ENCODE peak calls at places on chromosomes 4 and X, in six cellular contexts. A is IMR-90, L is mesendoderm, U is mesenchymal stem cell, N is neuronal stem cell, E is trophoblast cell. P is an unnamed sample.

GRCh38 chrX:74383611-74384010 is 37.7 kb upstream of the SLC16A2 start:
- DNase-seq in A (peak), L (peak), U (peak), N (peak), E (peak), P (peak)

GRCh38 chr4:145679991-145680455 is at the start of gene C4orf51:
- DNase-seq in A (peak), L (peak), U (peak), N (no peak), E (no peak), P (no peak)

GRCh38 chr4:16205298-16206164 is 20.7 kb downstream of the TAPT1 start:
- DNase-seq in A (no peak), L (peak), U (peak), N (no peak), E (peak), P (no peak)

GRCh38 chr4:102196221-102196620 is 149.1 kb downstream of the SLC39A8 start:
- DNase-seq in A (no peak), L (no peak), U (peak), N (no peak), E (no peak), P (no peak)

GRCh38 chrX:23008431-23009099 is 8.8 kb downstream of the DDX53 start:
- DNase-seq in A (peak), L (peak), U (peak), N (no peak), E (peak), P (no peak)

GRCh38 chr4:152817331-152817730 is 37.6 kb downstream of the ARFIP1 start:
- DNase-seq in A (peak), L (no peak), U (no peak), N (no peak), E (peak), P (no peak)

GRCh38 chr4:101970555-101970954 is 180.0 kb downstream of the BANK1 start:
- DNase-seq in A (no peak), L (no peak), U (no peak), N (no peak), E (no peak), P (no peak)

GRCh38 chr4:165540206-165540865 is 161.5 kb downstream of the CPE start:
- DNase-seq in A (no peak), L (no peak), U (no peak), N (no peak), E (no peak), P (no peak)

GRCh38 chrX:12955882-12956703 is 18.8 kb upstream of the TMSB4X start:
- DNase-seq in A (peak), L (peak), U (peak), N (no peak), E (peak), P (no peak)

GRCh38 chrX:94455782-94456181 is 781.8 kb downstream of the FAM133A start:
- DNase-seq in A (no peak), L (peak), U (no peak), N (no peak), E (no peak), P (no peak)

GRCh38 chr4:88672987-88673386 is 24.6 kb downstream of the NAP1L5 start:
- DNase-seq in A (peak), L (peak), U (peak), N (no peak), E (peak), P (peak)

GRCh38 chrX:18828832-18829404 is 121.5 kb downstream of the PPEF1 start:
- DNase-seq in A (no peak), L (no peak), U (peak), N (no peak), E (peak), P (no peak)

GRCh38 chr4:125357675-125358074 is 42.9 kb downstream of the FAT4 start:
- DNase-seq in A (no peak), L (peak), U (no peak), N (peak), E (no peak), P (peak)

GRCh38 chrX:132173647-132174046 is 45.6 kb downstream of the RAP2C start:
- DNase-seq in A (no peak), L (no peak), U (no peak), N (no peak), E (no peak), P (no peak)

GRCh38 chrX:133668225-133668931 is 253.1 kb upstream of the GPC4 start:
- DNase-seq in A (no peak), L (peak), U (no peak), N (no peak), E (no peak), P (no peak)

GRCh38 chr4:41070516-41071281 is 143.6 kb downstream of the APBB2 start:
- DNase-seq in A (peak), L (no peak), U (peak), N (no peak), E (no peak), P (no peak)

GRCh38 chr4:48633657-48634056 is 143.6 kb downstream of the ZAR1 start:
- DNase-seq in A (peak), L (no peak), U (no peak), N (no peak), E (no peak), P (no peak)

GRCh38 chr4:159071178-159071968 is 31.5 kb upstream of the RAPGEF2 start:
- DNase-seq in A (peak), L (peak), U (peak), N (no peak), E (peak), P (peak)

GRCh38 chr4:68476191-68476590 is 28.9 kb downstream of the TMPRSS11E start:
- DNase-seq in A (no peak), L (no peak), U (no peak), N (no peak), E (no peak), P (no peak)

GRCh38 chr4:177480796-177481195 is 38.6 kb upstream of the AGA start:
- DNase-seq in A (peak), L (no peak), U (peak), N (no peak), E (peak), P (no peak)

GRCh38 chr4:102217345-102217744 is 127.9 kb downstream of the SLC39A8 start:
- DNase-seq in A (no peak), L (no peak), U (no peak), N (no peak), E (no peak), P (no peak)

GRCh38 chrX:13552892-13553291 is 16.5 kb upstream of the EGFL6 start:
- DNase-seq in A (no peak), L (no peak), U (no peak), N (no peak), E (no peak), P (no peak)

GRCh38 chrX:110218591-110218990 is 99.3 kb downstream of the AMMECR1 start:
- DNase-seq in A (peak), L (no peak), U (peak), N (no peak), E (peak), P (no peak)

GRCh38 chr4:105944535-105944934 is 49.3 kb downstream of the NPNT start:
- DNase-seq in A (peak), L (no peak), U (no peak), N (no peak), E (peak), P (no peak)

GRCh38 chr4:51851090-51851936 is 8.4 kb downstream of the DCUN1D4 start:
- DNase-seq in A (no peak), L (peak), U (no peak), N (no peak), E (no peak), P (no peak)

GRCh38 chr4:51850294-51850693 is 7.3 kb downstream of the DCUN1D4 start:
- DNase-seq in A (no peak), L (peak), U (no peak), N (no peak), E (no peak), P (no peak)

GRCh38 chr4:51851937-51852290 is 9.0 kb downstream of the DCUN1D4 start:
- DNase-seq in A (no peak), L (no peak), U (no peak), N (no peak), E (no peak), P (no peak)

GRCh38 chr4:51845736-51846135 is 2.8 kb downstream of the DCUN1D4 start:
- DNase-seq in A (no peak), L (no peak), U (no peak), N (no peak), E (peak), P (no peak)

DNA sequence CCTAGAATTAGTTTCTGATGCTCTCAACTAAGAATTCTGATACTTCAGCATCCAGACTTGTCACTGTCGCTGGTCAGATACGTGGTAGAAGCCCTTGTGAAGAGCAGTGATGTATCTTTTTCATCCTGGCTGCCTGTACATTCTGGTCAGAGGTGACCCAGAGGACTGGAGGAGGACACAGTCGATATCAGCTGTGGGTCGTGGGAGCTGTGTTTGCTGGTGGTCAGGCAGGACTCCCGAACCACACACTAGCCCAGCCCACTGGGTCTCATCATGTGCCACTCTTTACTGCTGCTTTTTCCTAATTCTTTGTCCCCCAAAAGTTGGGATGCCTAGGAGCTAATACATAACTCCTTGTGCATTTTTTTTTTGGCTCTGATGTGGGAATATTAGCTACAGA is 6.5 kb downstream of the DCUN1D4 start:
- DNase-seq in A (no peak), L (no peak), U (no peak), N (no peak), E (no peak), P (no peak)
- H2AK5ac ChIP-seq in A (no peak), L (no peak), U (no peak), N (no peak), E (no peak), P (no peak)

DNA sequence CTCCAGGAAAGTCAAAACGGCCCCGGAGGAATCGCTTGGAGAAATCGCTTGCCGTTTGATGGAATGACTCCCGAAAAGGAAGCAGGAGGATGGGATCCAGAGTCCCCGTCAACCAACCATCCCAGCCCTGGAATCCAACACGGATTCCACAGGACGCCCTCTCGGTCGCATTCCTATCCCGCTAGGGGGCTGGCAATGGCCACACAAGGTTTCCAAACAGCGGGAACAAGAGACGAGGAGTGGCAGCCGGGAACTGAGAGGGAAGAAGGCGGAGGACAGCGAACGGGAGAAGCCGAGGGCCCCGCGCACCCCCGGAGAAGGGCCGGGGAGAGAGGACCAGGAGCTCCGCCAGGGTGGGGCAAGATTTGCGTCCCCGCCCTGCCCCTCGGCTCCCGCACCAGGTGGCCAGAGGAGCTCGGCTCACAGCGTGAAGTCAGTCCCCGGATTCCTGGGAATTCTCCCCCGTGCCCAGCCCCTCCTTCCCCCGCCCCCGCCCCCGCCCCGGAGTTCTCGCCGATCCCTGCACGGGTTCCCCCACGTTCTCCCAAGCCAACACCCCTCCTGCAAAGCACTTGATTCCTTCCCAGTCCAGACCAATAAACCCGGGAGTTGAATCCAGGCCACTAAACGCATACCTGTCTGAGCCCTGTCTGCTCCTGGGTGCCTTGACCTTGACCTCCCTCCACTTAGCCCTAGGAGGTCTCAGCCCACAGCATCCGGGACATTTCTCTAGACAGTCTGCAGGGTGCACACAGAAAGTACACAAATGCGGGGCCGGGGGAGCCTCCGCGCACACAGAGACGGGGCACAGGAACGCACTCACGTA is 1.4 kb downstream of the PDZD4 start:
- DNase-seq in A (no peak), L (peak), U (peak), N (peak), E (no peak), P (peak)
- H2AK5ac ChIP-seq in A (no peak), L (no peak), U (no peak), N (no peak), E (no peak), P (no peak)

GRCh38 chr4:3483471-3483921 is 20.4 kb downstream of the DOK7 start:
- DNase-seq in A (no peak), L (no peak), U (peak), N (no peak), E (no peak), P (no peak)

GRCh38 chr4:3484057-3484973 is 21.2 kb downstream of the DOK7 start:
- DNase-seq in A (no peak), L (no peak), U (no peak), N (no peak), E (peak), P (no peak)

GRCh38 chr4:3485882-3486555 is 22.9 kb downstream of the DOK7 start:
- DNase-seq in A (no peak), L (no peak), U (no peak), N (no peak), E (no peak), P (no peak)

GRCh38 chr4:3486556-3487270 is 23.6 kb downstream of the DOK7 start:
- DNase-seq in A (no peak), L (peak), U (no peak), N (no peak), E (no peak), P (no peak)

DNA sequence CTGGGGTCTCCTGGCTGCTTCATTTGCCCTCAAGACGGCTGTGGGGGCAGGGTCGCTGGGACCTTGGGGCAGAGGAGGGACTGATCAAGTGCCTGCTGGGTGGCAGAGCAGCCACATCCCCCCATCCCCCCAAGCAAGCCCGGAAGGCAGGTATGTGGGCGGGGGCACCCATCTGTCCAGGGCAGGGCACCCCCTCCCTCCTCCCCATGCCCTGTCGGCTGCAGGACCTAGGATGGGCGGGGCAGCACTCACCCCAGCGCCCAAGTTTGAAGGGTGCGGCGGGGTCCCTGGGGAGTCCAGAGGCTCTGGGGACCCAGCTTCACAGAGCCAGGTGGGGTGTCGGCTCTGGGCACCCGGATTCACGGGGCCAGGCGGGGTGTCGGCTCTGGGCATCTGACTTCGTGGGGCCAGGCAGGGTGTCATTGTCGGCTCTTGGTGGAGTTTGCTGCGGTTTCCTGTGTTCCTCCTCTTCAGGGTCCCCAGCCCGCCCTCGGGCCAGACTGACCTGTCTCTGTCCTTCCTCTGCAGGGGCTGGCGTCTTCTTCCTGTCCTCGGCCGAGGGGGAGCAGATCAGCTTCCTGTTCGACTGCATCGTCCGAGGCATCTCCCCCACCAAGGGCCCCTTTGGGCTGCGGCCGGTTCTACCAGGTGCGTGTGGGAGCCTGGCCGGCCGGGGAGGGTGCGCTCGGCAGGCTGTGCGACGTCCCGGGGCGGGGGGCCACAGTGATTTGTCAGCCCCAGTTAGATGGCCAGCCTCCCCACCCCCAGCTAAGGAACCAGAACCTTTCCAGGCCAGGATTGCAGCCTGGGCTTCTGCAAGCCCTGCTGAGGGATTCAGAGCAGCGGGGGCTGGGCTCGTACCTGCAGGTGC is 22.1 kb downstream of the DOK7 start:
- DNase-seq in A (no peak), L (no peak), U (no peak), N (no peak), E (no peak), P (no peak)
- H2AK5ac ChIP-seq in A (no peak), L (no peak), U (peak), N (peak), E (no peak), P (no peak)

DNA sequence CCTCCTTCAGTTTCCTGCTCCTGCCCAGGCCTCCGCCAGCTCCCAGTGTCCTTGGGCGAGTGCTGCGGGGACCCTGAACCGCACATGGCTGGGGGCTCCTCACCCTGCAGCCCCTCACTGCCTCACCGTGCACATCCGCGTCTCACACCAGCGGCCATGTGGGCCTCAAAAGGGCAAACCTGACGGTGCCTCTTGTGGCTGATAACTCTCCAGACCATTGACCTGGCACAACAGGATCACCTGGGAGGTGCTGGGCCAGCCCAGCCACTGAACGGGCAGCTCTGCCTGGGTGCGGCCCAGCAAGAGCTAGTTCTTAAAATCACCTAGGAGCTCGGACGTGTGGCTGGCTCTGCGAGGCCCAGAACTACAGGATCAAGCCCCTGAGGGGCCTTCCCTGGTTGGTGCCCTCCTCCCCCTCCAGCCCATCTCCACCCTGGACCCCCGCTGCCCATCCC is 4.1 kb upstream of the S100P start:
- DNase-seq in A (no peak), L (no peak), U (no peak), N (no peak), E (peak), P (peak)
- H2AK5ac ChIP-seq in A (peak), L (peak), U (peak), N (peak), E (peak), P (no peak)

DNA sequence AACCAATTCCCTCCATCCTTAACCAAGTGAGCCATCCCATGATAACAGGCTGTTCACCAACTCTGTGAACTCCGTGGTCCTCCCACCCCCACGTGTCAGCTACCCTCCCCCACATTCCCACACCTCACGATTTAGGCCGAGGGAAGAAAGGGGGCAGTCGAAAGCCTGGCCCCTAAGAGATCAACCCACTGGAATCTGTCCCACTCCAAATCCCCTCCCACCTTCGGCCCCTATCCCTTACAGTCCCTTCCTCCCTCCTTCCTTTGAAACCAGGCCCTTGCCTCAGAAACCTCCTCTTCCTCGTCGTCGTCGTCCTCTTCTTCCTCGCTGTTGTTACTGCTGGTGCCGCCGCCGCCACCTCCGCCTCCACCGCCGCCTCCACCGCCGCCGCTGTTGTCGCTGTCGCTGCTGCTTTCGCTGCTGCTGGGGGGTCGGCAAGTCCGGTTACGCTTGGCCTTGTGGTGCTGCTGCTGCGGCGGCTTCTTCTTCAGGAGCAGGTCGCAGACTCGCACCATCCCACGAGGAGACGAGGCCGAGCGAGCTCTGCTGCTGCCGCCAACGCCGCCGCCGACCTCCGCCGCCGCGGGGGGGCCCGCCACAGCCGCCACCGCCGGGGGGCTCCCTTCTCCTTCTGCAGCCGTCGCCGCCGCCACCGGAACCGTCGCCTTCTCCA is 467 bp downstream of the ANKRD17 start:
- DNase-seq in A (peak), L (peak), U (peak), N (peak), E (peak), P (peak)
- H2AK5ac ChIP-seq in A (peak), L (peak), U (no peak), N (peak), E (peak), P (no peak)

DNA sequence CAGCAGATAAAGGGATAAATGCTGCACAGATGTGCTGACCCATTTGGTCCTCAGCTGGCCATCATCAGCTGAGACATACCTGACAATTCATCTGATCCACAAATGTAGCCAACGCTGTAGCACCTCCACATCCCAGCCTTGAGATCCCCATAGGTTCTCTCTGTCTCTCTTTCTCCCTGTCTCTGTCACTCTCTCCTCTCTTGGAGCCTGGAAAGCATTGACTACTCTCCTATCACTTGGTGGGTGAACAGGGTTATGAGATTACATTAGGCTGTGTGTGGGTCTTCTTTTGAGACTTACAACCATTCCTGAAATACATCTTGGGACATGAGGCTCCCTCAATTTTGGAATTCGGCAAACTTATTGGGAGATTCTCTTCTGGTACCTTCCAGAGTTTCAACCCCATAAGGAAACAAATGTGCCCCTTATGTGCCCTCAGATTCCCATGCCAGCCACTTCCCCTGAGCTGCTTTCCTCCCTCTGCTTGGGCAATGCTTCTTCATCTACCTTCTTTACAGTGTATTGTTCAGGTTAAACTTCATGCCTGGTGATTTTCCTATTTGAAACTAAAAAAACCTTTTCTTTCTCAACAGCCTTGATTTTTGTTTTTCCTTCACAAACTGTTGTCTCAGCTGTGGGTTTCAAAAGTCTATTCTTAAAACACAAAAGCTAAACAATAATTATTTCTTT is 29.1 kb upstream of the FGF2 start:
- DNase-seq in A (no peak), L (no peak), U (no peak), N (no peak), E (no peak), P (no peak)
- H2AK5ac ChIP-seq in A (peak), L (no peak), U (peak), N (no peak), E (peak), P (peak)

GRCh38 chr4:1582227-1582626 is 101.9 kb downstream of the FAM53A start:
- DNase-seq in A (no peak), L (no peak), U (no peak), N (no peak), E (no peak), P (no peak)
- H2AK5ac ChIP-seq in A (no peak), L (no peak), U (no peak), N (peak), E (no peak), P (no peak)

GRCh38 chr4:108255203-108255747 is 86.5 kb upstream of the LEF1 start:
- DNase-seq in A (no peak), L (peak), U (no peak), N (no peak), E (peak), P (no peak)
- H2AK5ac ChIP-seq in A (no peak), L (no peak), U (no peak), N (no peak), E (peak), P (no peak)

P was measured in H9.